ENCODE peak calls at places on chromosomes 4 and X, in five cellular contexts. S is A549, G is WTC11, B is HepG2, P is GM12878. Y is an unnamed sample.

GRCh38 chr4:185534534-185534849 is 815 bp downstream of the PDLIM3 start:
- DNase-seq in G (no peak), S (no peak), P (no peak), B (no peak), Y (no peak)

GRCh38 chr4:25061602-25062001 is 30.9 kb upstream of the LGI2 start:
- DNase-seq in B (no peak), S (no peak), P (no peak), G (no peak), Y (no peak)

GRCh38 chrX:3052864-3053263 is 11.6 kb downstream of the ARSF start:
- DNase-seq in B (no peak), P (no peak), S (no peak), G (no peak), Y (no peak)

GRCh38 chr4:16659120-16659519 is 239.3 kb downstream of the LDB2 start:
- DNase-seq in G (no peak), P (no peak), S (no peak), B (no peak), Y (no peak)

GRCh38 chrX:13599491-13599890 is 30.1 kb downstream of the EGFL6 start:
- DNase-seq in G (no peak), P (no peak), S (no peak), B (no peak), Y (no peak)

GRCh38 chr4:93302310-93302709 is 526.2 kb upstream of the ATOH1 start:
- DNase-seq in P (no peak), S (no peak), B (no peak), G (no peak), Y (no peak)

GRCh38 chrX:108435261-108435660 is 3.0 kb downstream of the COL4A6 start:
- DNase-seq in S (no peak), P (no peak), G (no peak), B (no peak), Y (no peak)

GRCh38 chrX:86103061-86103460 is 45.2 kb upstream of the DACH2 start:
- DNase-seq in G (no peak), P (no peak), B (no peak), S (no peak), Y (no peak)

GRCh38 chr4:24973471-24974251 is 57.1 kb downstream of the LGI2 start:
- DNase-seq in P (no peak), G (no peak), S (peak), B (peak), Y (no peak)

GRCh38 chr4:16029329-16029728 is 54.5 kb downstream of the PROM1 start:
- DNase-seq in P (no peak), S (no peak), B (peak), G (no peak), Y (no peak)

GRCh38 chr4:89411539-89411938 is 103.9 kb upstream of the GPRIN3 start:
- DNase-seq in G (no peak), B (no peak), P (no peak), S (no peak), Y (no peak)

GRCh38 chr4:16083217-16084191 is at the start of gene PROM1:
- DNase-seq in P (no peak), S (no peak), B (peak), G (peak), Y (no peak)

GRCh38 chr4:143618811-143619210 is 81.7 kb downstream of the FREM3 start:
- DNase-seq in G (no peak), B (no peak), S (no peak), P (no peak), Y (no peak)

GRCh38 chr4:147693202-147693601 is 9.2 kb upstream of the PRMT9 start:
- DNase-seq in G (no peak), B (no peak), S (peak), P (no peak), Y (no peak)

GRCh38 chr4:121182296-121182695 is 18.2 kb upstream of the TNIP3 start:
- DNase-seq in S (no peak), B (no peak), G (no peak), P (no peak), Y (no peak)

GRCh38 chr4:21347142-21347541 is 601.4 kb downstream of the KCNIP4 start:
- DNase-seq in S (no peak), G (no peak), B (no peak), P (no peak), Y (no peak)

GRCh38 chr4:129455462-129455861 is 359.5 kb downstream of the C4orf33 start:
- DNase-seq in B (no peak), G (no peak), S (no peak), P (no peak), Y (no peak)

GRCh38 chr4:80446664-80447063 is 111.1 kb downstream of the CFAP299 start:
- DNase-seq in B (no peak), P (no peak), S (no peak), G (no peak), Y (no peak)

GRCh38 chrX:24860140-24860539 is 155.6 kb downstream of the ARX start:
- DNase-seq in P (no peak), S (no peak), B (no peak), G (no peak), Y (no peak)

GRCh38 chr4:131370846-131371245 is 1778.2 kb upstream of the PCDH10 start:
- DNase-seq in P (no peak), S (no peak), B (no peak), G (no peak), Y (no peak)

GRCh38 chrX:45134303-45134702 is 66.4 kb downstream of the DIPK2B start:
- DNase-seq in B (peak), G (no peak), P (no peak), S (no peak), Y (no peak)

GRCh38 chr4:71210831-71211230 is 128.0 kb upstream of the SLC4A4 start:
- DNase-seq in B (no peak), G (no peak), P (no peak), S (no peak), Y (no peak)
- TF ChIP-seq ESRRA in B (no peak), G (no peak), P (no peak), S (no peak), Y (no peak)

GRCh38 chrX:152992120-152992519 is 1.8 kb downstream of the PNMA5 start:
- DNase-seq in B (no peak), G (no peak), P (no peak), S (peak), Y (no peak)
- TF ChIP-seq ESRRA in B (no peak), G (no peak), P (no peak), S (no peak), Y (no peak)

GRCh38 chr4:213971-214370 is 89.7 kb downstream of the ZNF718 start:
- DNase-seq in S (no peak), B (no peak), P (no peak), G (no peak), Y (no peak)

GRCh38 chr4:211033-211511 is 86.8 kb downstream of the ZNF718 start:
- DNase-seq in G (no peak), S (no peak), P (peak), B (no peak), Y (no peak)

GRCh38 chr4:217891-218290 is 87.4 kb downstream of the ZNF732 start:
- DNase-seq in G (no peak), S (no peak), B (no peak), P (no peak), Y (no peak)

GRCh38 chr4:212438-213174 is 88.3 kb downstream of the ZNF718 start:
- DNase-seq in P (no peak), S (no peak), G (peak), B (no peak), Y (peak)
- TF ChIP-seq ESRRA in P (no peak), S (no peak), G (peak), B (no peak), Y (no peak)

GRCh38 chr4:541271-541670 is 34.8 kb downstream of the TMEM271 start:
- DNase-seq in S (no peak), P (no peak), B (no peak), G (no peak), Y (no peak)
- TF ChIP-seq ESRRA in S (no peak), P (no peak), B (no peak), G (no peak), Y (no peak)

DNA sequence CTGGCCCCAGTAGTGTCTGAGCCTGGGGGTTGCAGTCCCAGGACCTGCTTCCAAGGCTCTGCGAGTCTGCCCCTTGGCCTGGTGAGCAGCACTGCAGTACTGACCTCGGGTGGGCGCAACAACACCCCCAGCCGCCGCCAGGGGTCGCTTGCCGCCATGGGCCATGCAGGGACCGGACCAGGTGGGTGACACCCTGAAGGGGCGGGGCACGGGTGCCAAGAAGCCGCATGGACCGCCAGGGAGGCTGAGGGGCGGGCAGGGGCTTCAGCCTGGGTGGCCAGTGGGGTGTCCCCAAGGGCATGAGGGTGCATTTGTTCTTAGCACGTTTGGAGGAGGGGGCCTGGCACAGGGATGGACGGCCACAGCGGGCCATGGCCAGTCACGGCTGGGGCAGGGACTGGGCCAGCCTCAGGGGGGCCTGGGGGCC is 25.0 kb downstream of the TACC3 start:
- DNase-seq in B (peak), P (no peak), G (peak), S (peak), Y (peak)
- TF ChIP-seq ESRRA in B (peak), P (no peak), G (no peak), S (no peak), Y (no peak)

DNA sequence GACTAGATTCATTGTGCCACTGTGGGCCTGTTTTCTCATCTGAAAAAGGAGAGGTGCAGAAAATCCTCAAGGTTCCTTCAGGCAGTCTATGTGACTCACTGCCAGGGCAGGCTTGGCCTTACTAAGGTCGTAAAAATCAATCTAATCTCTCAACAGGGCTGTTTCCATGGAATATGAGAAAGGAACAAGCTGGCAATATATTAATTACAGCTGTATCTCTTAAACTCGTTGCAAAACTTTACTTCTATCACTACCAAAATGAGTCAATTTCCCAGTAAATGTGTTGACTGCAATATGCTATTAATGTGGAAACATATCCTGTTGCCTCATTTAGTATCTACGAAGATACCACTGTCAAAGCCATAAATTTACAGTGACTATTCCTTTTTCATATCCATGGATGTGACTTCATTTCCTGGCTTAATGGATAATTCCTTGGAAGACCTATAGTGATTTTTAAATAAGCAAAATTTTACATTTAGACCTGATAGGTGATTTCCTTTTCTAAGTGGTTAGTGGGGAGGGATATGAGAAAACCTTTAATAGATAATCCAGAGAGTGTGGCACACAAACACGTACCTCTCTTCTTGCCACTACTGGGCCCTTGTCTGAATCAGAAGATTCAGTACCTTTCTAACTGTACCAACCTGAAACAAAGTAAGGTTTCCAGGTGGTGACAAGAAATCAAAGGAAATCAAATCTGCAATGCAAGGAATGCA is 127.4 kb upstream of the FTHL17 start:
- DNase-seq in G (no peak), P (no peak), B (no peak), S (no peak), Y (no peak)
- TF ChIP-seq ESRRA in G (no peak), P (no peak), B (no peak), S (no peak), Y (no peak)

GRCh38 chr4:186819357-186820086 is 95.9 kb upstream of the FAT1 start:
- DNase-seq in B (no peak), G (no peak), S (no peak), P (no peak), Y (no peak)
- TF ChIP-seq ESRRA in B (no peak), G (no peak), S (no peak), P (no peak), Y (no peak)

GRCh38 chr4:17811078-17811603 is 362 bp downstream of the NCAPG start:
- DNase-seq in B (no peak), S (no peak), G (no peak), P (no peak), Y (peak)
- TF ChIP-seq ESRRA in B (no peak), S (no peak), G (no peak), P (no peak), Y (no peak)

GRCh38 chrX:117743469-117744251 is 372.9 kb downstream of the KLHL13 start:
- DNase-seq in B (peak), P (no peak), G (no peak), S (peak), Y (no peak)
- TF ChIP-seq ESRRA in B (no peak), P (no peak), G (no peak), S (no peak), Y (no peak)

Y was measured in K562.